ENCODE peak calls at places on chromosomes 12 and 14, in nine cellular contexts. U is fibroblast of lung; N is CD8-positive, alpha-beta memory T cell; O is upper lobe of right lung; B is ascending aorta; C is prostate gland; W is transverse colon; V is GM23248; D is AG04450. Z is an unnamed sample. For H3K9me3, the result is how much of the 10 kb centered on the place peaks cover.

GRCh38 chr14:35827678-35828472 is 1.7 kb downstream of the BRMS1L start:
- DNase-seq in O (no peak), W (no peak), C (no peak), U (no peak), B (no peak), D (no peak), N (no peak), V (no peak), Z (no peak)

GRCh38 chr14:51650721-51651387 is 856 bp upstream of the FRMD6 start:
- DNase-seq in O (no peak), U (no peak), D (no peak), W (peak), B (no peak), C (peak), N (no peak), V (peak), Z (peak)

GRCh38 chr12:113413488-113413939 is 8.7 kb upstream of the SDSL start:
- DNase-seq in D (no peak), C (no peak), W (peak), O (no peak), V (peak), U (no peak), B (no peak), N (no peak), Z (no peak)

GRCh38 chr14:51783765-51784164 is 76.6 kb upstream of the GNG2 start:
- DNase-seq in N (no peak), V (peak), U (peak), W (no peak), D (no peak), C (no peak), O (no peak), B (no peak), Z (no peak)

GRCh38 chr12:42798811-42799438 is 209.4 kb upstream of the PRICKLE1 start:
- DNase-seq in N (no peak), B (no peak), W (no peak), D (peak), U (peak), C (no peak), O (no peak), V (peak), Z (no peak)

GRCh38 chr12:42728770-42729531 is 139.4 kb upstream of the PRICKLE1 start:
- DNase-seq in W (no peak), O (no peak), N (no peak), B (no peak), V (no peak), U (no peak), D (no peak), C (no peak), Z (no peak)

GRCh38 chr14:60328588-60328987 is 79.6 kb downstream of the PPM1A start:
- DNase-seq in B (no peak), U (no peak), C (no peak), D (no peak), O (no peak), W (no peak), V (no peak), N (no peak), Z (no peak)

GRCh38 chr12:96397756-96398421 is 2.4 kb downstream of the CDK17 start:
- DNase-seq in C (no peak), D (no peak), V (peak), W (no peak), B (no peak), U (peak), O (no peak), N (no peak), Z (no peak)

GRCh38 chr14:78319826-78320635 is 149.9 kb downstream of the NRXN3 start:
- DNase-seq in W (no peak), B (no peak), D (no peak), O (no peak), V (no peak), C (peak), N (no peak), U (no peak), Z (no peak)

GRCh38 chr12:64127811-64128210 is 94.3 kb downstream of the KICS2 start:
- DNase-seq in C (no peak), D (no peak), N (no peak), W (no peak), B (no peak), U (no peak), O (no peak), V (no peak), Z (no peak)

GRCh38 chr12:47080725-47081502 is 1.2 kb upstream of the AMIGO2 start:
- DNase-seq in U (peak), V (peak), O (peak), N (peak), B (peak), W (peak), D (no peak), C (peak), Z (no peak)

GRCh38 chr12:130626601-130627000 is 89.5 kb downstream of the RIMBP2 start:
- DNase-seq in D (no peak), O (no peak), B (no peak), W (no peak), V (no peak), N (no peak), C (no peak), U (no peak), Z (no peak)

GRCh38 chr14:92632546-92633273 is 115.7 kb downstream of the LGMN start:
- DNase-seq in B (no peak), C (no peak), W (no peak), U (no peak), O (no peak), N (no peak), V (no peak), D (no peak), Z (no peak)

GRCh38 chr12:111788178-111788654 is 21.5 kb downstream of the ALDH2 start:
- DNase-seq in C (no peak), W (no peak), B (no peak), D (no peak), U (no peak), N (no peak), V (peak), O (no peak), Z (no peak)

GRCh38 chr12:58081488-58081887 is 140.1 kb downstream of the ATP23 start:
- DNase-seq in V (no peak), D (no peak), U (no peak), B (no peak), O (no peak), W (no peak), N (no peak), C (no peak), Z (no peak)

GRCh38 chr14:92121207-92121669 is 268 bp downstream of the NDUFB1 start:
- DNase-seq in U (peak), C (peak), N (no peak), W (peak), O (no peak), B (no peak), D (no peak), V (peak), Z (no peak)

GRCh38 chr12:111035578-111036301 is 115.4 kb upstream of the MYL2 start:
- DNase-seq in N (no peak), W (no peak), U (no peak), C (peak), B (no peak), D (no peak), O (no peak), V (no peak), Z (no peak)

GRCh38 chr12:92547906-92548305 is 154.9 kb upstream of the PLEKHG7 start:
- DNase-seq in W (no peak), D (no peak), O (no peak), N (no peak), U (no peak), B (no peak), V (peak), C (no peak), Z (no peak)

GRCh38 chr14:42214981-42215491 is 608.4 kb downstream of the LRFN5 start:
- DNase-seq in B (no peak), N (no peak), C (no peak), O (no peak), V (peak), D (peak), U (peak), W (no peak), Z (no peak)

DNA sequence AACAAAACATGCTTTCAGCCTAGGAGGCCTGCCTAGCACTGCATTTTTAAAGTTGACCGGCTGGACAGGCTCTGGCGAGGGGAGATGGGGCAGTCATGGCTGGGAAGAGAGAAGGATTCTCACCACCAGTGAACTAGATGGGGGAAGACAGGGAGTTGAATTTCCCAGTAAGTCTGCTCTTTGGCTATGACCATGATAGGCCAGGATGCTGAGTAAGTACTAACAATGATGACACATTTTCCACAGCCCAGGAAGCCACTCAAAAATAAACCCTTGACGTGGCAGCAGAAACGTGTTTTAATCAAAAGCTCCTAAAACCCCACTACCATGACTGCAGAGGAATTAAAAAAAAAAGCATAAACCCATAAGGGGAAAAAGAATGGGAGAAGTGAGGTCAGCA is 19.0 kb downstream of the KCTD10 start:
- DNase-seq in V (peak), U (peak), B (no peak), N (no peak), D (peak), O (no peak), W (no peak), C (no peak), Z (no peak)
- H3K27ac ChIP-seq in V (peak), U (peak), B (peak), N (no peak), D (peak), O (peak), W (peak), C (peak), Z (peak)

DNA sequence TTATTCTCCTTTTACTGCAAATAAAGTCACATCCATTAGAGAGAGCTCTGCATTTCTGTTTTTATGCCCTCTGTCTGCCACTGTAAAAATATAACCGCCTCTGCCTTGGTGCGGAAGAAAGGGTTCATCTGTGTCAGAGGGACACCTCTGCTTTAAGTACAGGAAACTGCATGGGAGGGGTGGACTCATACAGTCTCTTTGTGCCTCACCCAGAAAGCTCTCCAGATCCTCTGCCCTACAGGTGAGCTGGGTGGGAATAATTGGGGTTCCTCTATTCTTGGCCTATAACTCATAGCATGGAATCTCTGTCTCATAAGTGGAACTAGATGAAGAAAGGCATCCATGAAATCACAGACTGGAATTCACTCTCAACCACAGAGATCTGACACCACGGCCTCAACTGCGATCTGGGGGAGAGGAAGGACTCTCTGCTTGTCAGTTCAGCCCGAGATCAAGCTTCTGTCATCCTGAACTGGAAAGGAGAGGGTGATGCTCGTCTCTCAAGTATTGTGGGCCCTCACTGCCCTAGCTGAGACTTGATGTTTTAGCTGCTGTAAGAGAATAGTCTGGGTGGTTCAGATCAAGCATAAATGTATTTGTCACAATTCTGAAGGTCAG is 702.3 kb downstream of the TMEM121 start:
- DNase-seq in N (no peak), B (no peak), C (no peak), D (no peak), V (no peak), W (no peak), U (no peak), O (no peak), Z (no peak)
- H3K9me3 ChIP-seq in N (under half), B (under half), C (under half), D (under half), V (under half), W (under half), U (under half), O (under half), Z (under half)

DNA sequence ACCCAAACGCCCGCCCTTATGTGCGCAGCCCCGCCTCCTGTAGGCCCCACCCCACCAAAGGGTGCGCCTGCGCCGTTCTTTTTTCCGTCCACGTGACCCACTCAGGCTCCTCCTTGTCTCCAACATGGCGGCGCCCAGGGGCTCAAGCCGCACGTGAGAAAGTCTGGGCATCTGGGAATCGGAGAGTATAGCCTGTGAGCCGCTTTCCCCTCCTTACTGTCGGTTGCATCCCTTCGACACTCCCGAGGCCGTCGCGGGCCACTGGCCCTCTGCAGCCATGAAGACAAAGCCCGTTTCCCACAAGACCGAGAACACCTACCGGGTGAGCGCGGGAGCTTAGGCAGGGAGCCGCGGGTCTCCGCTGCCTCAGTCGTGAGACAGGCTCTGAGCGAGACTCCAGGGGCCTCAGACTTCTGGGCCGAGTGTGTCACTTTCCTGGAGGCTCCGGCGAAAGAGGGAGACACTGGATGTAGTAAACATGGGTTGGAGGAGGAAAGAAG is at the start of gene UTP20:
- DNase-seq in B (peak), V (peak), C (peak), W (peak), U (peak), O (peak), D (peak), N (peak), Z (peak)
- H3K27ac ChIP-seq in B (no peak), V (peak), C (no peak), W (peak), U (peak), O (peak), D (no peak), N (peak), Z (peak)

GRCh38 chr14:22668417-22668816 is 24.3 kb upstream of the OR6J1 start:
- DNase-seq in O (no peak), U (peak), D (no peak), V (peak), B (no peak), W (no peak), N (no peak), C (no peak), Z (no peak)
- H3K9me3 ChIP-seq in O (under half), U (under half), D (under half), V (under half), B (under half), W (under half), N (under half), C (under half), Z (under half)

GRCh38 chr12:1660304-1661187 is 30.3 kb upstream of the ADIPOR2 start:
- DNase-seq in B (no peak), N (peak), D (no peak), C (peak), O (peak), U (no peak), V (peak), W (peak), Z (peak)

GRCh38 chr12:1665366-1665765 is 25.5 kb upstream of the ADIPOR2 start:
- DNase-seq in V (no peak), D (no peak), U (no peak), B (no peak), O (no peak), N (no peak), C (no peak), W (no peak), Z (no peak)

GRCh38 chr12:1662761-1663439 is 28.0 kb upstream of the ADIPOR2 start:
- DNase-seq in B (no peak), C (peak), W (peak), D (no peak), N (peak), V (peak), O (peak), U (peak), Z (no peak)

GRCh38 chr12:1663440-1664132 is 27.3 kb upstream of the ADIPOR2 start:
- DNase-seq in V (no peak), W (no peak), O (no peak), D (no peak), B (no peak), C (no peak), N (no peak), U (no peak), Z (no peak)

GRCh38 chr12:1661553-1662335 is 29.1 kb upstream of the ADIPOR2 start:
- DNase-seq in W (peak), N (peak), C (peak), B (peak), U (peak), V (peak), O (peak), D (peak), Z (peak)
- H3K27ac ChIP-seq in W (peak), N (no peak), C (peak), B (peak), U (no peak), V (peak), O (peak), D (no peak), Z (peak)

GRCh38 chr14:90705052-90705392 is 111.2 kb downstream of the TTC7B start:
- DNase-seq in B (no peak), N (no peak), V (no peak), C (no peak), D (no peak), W (no peak), U (no peak), O (no peak), Z (no peak)
- H3K9me3 ChIP-seq in B (under half), N (under half), V (under half), C (under half), D (under half), W (under half), U (under half), O (under half), Z (under half)

DNA sequence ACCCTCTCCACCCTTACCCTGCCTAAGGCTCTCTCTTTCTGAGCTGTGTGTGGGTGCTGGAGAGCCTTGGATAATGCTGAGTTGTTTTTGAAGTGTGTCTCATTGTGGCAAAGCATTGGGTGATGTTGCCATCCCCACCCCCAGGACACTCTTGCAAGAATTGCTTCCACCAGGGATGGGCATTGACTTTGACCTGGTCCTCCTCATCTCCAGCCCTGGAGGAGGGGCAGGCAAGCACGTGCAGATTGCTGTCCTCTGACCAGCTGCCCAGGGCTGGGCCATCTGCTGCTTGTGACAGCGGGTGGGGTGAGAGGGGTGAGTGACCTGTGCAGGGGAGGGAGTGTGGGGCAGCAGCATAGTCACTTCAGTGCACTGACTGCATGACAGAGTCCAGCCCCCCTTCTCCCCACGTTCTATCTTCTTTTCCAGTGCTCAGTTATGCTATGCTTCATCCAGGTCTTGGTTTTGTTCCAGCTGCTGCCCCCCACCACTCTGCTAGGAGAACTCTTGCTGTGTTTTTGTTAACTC is 26.2 kb downstream of the SUSD6 start:
- DNase-seq in D (no peak), N (no peak), W (peak), U (no peak), C (no peak), V (no peak), B (no peak), O (no peak), Z (no peak)
- H3K27ac ChIP-seq in D (no peak), N (no peak), W (peak), U (no peak), C (no peak), V (no peak), B (peak), O (peak), Z (peak)

DNA sequence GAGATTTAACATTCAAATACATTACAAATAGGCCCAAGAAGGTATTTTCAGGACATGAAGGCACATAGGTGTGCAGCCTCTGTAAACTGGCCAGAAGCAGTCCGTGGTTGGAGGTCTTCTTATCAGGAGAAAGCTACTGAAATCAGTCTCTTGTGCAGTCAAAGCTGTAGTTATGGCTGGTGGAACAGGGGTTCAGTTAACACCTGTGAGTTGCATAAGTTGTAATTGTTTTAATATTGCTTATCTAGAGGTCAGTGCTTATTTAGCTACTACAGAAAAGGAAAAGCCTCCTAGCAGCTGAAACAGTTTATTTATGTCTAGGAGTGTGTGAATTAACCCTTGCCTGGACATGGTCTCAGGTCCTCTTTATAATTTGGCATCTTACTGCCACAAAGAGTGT is 377.6 kb upstream of the MDGA2 start:
- DNase-seq in B (no peak), N (no peak), W (no peak), U (no peak), V (no peak), C (no peak), D (no peak), O (no peak), Z (no peak)
- H3K9me3 ChIP-seq in B (under half), N (under half), W (under half), U (under half), V (under half), C (under half), D (under half), O (under half), Z (under half)

GRCh38 chr12:132108211-132108832 is 35.8 kb downstream of the DDX51 start:
- DNase-seq in U (no peak), N (no peak), B (no peak), W (no peak), C (no peak), V (no peak), O (no peak), D (no peak), Z (no peak)
- H3K27ac ChIP-seq in U (no peak), N (no peak), B (no peak), W (no peak), C (no peak), V (no peak), O (no peak), D (no peak), Z (no peak)